ENCODE peak calls at places on chromosome 19, in six cellular contexts. One of them, this sample, is unnamed.
A peak's percentile ranks its signal among the peaks of the same experiment; 100 is the strongest.

GRCh38 chr19:15417699-15418098 is 1.1 kb downstream of the AKAP8L start:
- DNase-seq in uterus: no peak
- DNase-seq in HuH-7: no peak
- DNase-seq in AG08395: no peak
- DNase-seq in non-pigmented ciliary epithelial cell: no peak
- DNase-seq in left ventricle myocardium inferior: no peak
- DNase-seq in this sample: no peak

GRCh38 chr19:13091400-13092161 is 11.1 kb downstream of the LYL1 start:
- DNase-seq in HuH-7: no peak
- DNase-seq in AG08395: peak; percentile 75
- DNase-seq in non-pigmented ciliary epithelial cell: peak; percentile 43
- DNase-seq in uterus: peak; percentile 88
- DNase-seq in left ventricle myocardium inferior: peak; percentile 62
- DNase-seq in this sample: no peak

GRCh38 chr19:48558018-48558684 is 6.2 kb downstream of the SULT2B1 start:
- DNase-seq in uterus: no peak
- DNase-seq in non-pigmented ciliary epithelial cell: no peak
- DNase-seq in left ventricle myocardium inferior: no peak
- DNase-seq in HuH-7: peak; percentile 83
- DNase-seq in AG08395: peak; percentile 75
- DNase-seq in this sample: no peak

GRCh38 chr19:35879770-35880317 is 11.5 kb downstream of the APLP1 start:
- DNase-seq in left ventricle myocardium inferior: peak; percentile 92
- DNase-seq in AG08395: peak; percentile 97
- DNase-seq in uterus: peak; percentile 70
- DNase-seq in HuH-7: peak; percentile 92
- DNase-seq in non-pigmented ciliary epithelial cell: peak; percentile 52
- DNase-seq in this sample: peak; percentile 84

GRCh38 chr19:35911173-35911572 is 3.1 kb upstream of the TYROBP start:
- DNase-seq in non-pigmented ciliary epithelial cell: no peak
- DNase-seq in uterus: no peak
- DNase-seq in AG08395: no peak
- DNase-seq in left ventricle myocardium inferior: no peak
- DNase-seq in HuH-7: no peak
- DNase-seq in this sample: no peak

GRCh38 chr19:40872209-40872608 is 9.8 kb downstream of the CYP2A7 start:
- DNase-seq in uterus: no peak
- DNase-seq in non-pigmented ciliary epithelial cell: no peak
- DNase-seq in HuH-7: no peak
- DNase-seq in left ventricle myocardium inferior: no peak
- DNase-seq in AG08395: no peak
- DNase-seq in this sample: no peak

GRCh38 chr19:58477130-58477529 is 978 bp downstream of the ZNF446 start:
- DNase-seq in AG08395: no peak
- DNase-seq in uterus: no peak
- DNase-seq in HuH-7: no peak
- DNase-seq in left ventricle myocardium inferior: no peak
- DNase-seq in non-pigmented ciliary epithelial cell: no peak
- DNase-seq in this sample: no peak

GRCh38 chr19:7705387-7706187 is 3.7 kb upstream of the FCER2 start:
- DNase-seq in HuH-7: no peak
- DNase-seq in non-pigmented ciliary epithelial cell: no peak
- DNase-seq in AG08395: no peak
- DNase-seq in left ventricle myocardium inferior: peak; percentile 30
- DNase-seq in uterus: no peak
- DNase-seq in this sample: no peak